ENCODE peak calls at places on chromosomes 12 and 14, in seven cellular contexts. O, B, L, H, M, C and E are unnamed samples.

GRCh38 chr14:75968461-75968860 is 13.3 kb downstream of the TGFB3 start:
- DNase-seq in C (no peak), B (no peak), M (peak; percentile 86), L (no peak), H (peak; percentile 25), O (no peak), E (no peak)

GRCh38 chr12:43551271-43551970 is 582 bp downstream of the ADAMTS20 start:
- DNase-seq in L (peak; percentile 57), B (no peak), M (no peak), H (peak; percentile 12), O (no peak), C (no peak), E (no peak)

GRCh38 chr14:38616959-38617358 is 361.1 kb upstream of the CLEC14A start:
- DNase-seq in M (no peak), H (no peak), B (no peak), L (no peak), C (no peak), O (no peak), E (no peak)

GRCh38 chr12:47838286-47838931 is 18.7 kb upstream of the HDAC7 start:
- DNase-seq in L (peak; percentile 63), B (no peak), M (peak; percentile 56), C (no peak), H (peak; percentile 80), O (no peak), E (peak; percentile 57)

GRCh38 chr12:88805692-88806091 is 225.4 kb upstream of the KITLG start:
- DNase-seq in B (no peak), O (no peak), H (no peak), L (peak; percentile 27), C (no peak), M (peak; percentile 46), E (no peak)

GRCh38 chr14:81219821-81220487 is 805 bp downstream of the GTF2A1 start:
- DNase-seq in O (peak; percentile 30), B (no peak), L (no peak), M (peak; percentile 16), H (peak; percentile 73), C (peak; percentile 45), E (peak; percentile 54)

GRCh38 chr12:93015970-93016751 is 87.1 kb upstream of the EEA1 start:
- DNase-seq in L (no peak), B (no peak), O (peak; percentile 79), C (no peak), M (no peak), H (peak; percentile 22), E (no peak)

GRCh38 chr12:55906056-55906455 is 21.6 kb downstream of the PYM1 start:
- DNase-seq in H (peak; percentile 38), B (no peak), O (no peak), L (no peak), C (no peak), M (peak; percentile 74), E (no peak)

GRCh38 chr14:31449971-31450610 is 7.2 kb downstream of the DTD2 start:
- DNase-seq in C (no peak), B (peak; percentile 27), L (no peak), O (peak; percentile 31), M (peak; percentile 61), H (peak; percentile 78), E (no peak)

GRCh38 chr14:101133068-101133467 is 229.5 kb upstream of the RTL1 start:
- DNase-seq in C (no peak), L (no peak), M (no peak), H (no peak), B (no peak), O (no peak), E (no peak)

GRCh38 chr14:46574236-46574970 is 77.2 kb downstream of the RPL10L start:
- DNase-seq in H (no peak), M (peak; percentile 1), C (no peak), B (no peak), O (no peak), L (no peak), E (no peak)

GRCh38 chr12:31687101-31687527 is 27.6 kb downstream of the ETFBKMT start:
- DNase-seq in M (no peak), B (no peak), O (no peak), C (no peak), H (no peak), L (no peak), E (no peak)

GRCh38 chr14:47194051-47194450 is 481.4 kb downstream of the MDGA2 start:
- DNase-seq in C (no peak), M (peak; percentile 42), B (no peak), O (no peak), L (no peak), H (no peak), E (no peak)

GRCh38 chr14:104349950-104350349 is 211.6 kb downstream of the KIF26A start:
- DNase-seq in H (no peak), B (no peak), M (no peak), L (no peak), O (no peak), C (no peak), E (no peak)

GRCh38 chr12:66013224-66013623 is 117.3 kb downstream of the LLPH start:
- DNase-seq in L (no peak), O (no peak), M (no peak), C (no peak), B (no peak), H (no peak), E (no peak)

GRCh38 chr12:80602455-80602854 is 105.0 kb upstream of the MYF6 start:
- DNase-seq in L (no peak), C (no peak), O (no peak), M (no peak), H (no peak), B (no peak), E (no peak)

GRCh38 chr14:36208690-36209278 is 32.3 kb upstream of the PTCSC3 start:
- DNase-seq in B (no peak), H (no peak), M (no peak), O (no peak), L (no peak), C (no peak), E (no peak)

GRCh38 chr12:57214398-57214781 is 2.2 kb upstream of the NXPH4 start:
- DNase-seq in C (peak; percentile 72), M (peak; percentile 58), L (peak; percentile 91), B (no peak), O (peak; percentile 67), H (peak; percentile 83), E (peak; percentile 68)

GRCh38 chr12:124790650-124791400 is 72.8 kb downstream of the SCARB1 start:
- DNase-seq in M (no peak), L (no peak), C (no peak), H (no peak), B (no peak), O (no peak), E (no peak)

GRCh38 chr12:59119676-59120075 is 199.4 kb upstream of the LRIG3 start:
- DNase-seq in B (no peak), L (no peak), C (no peak), M (peak; percentile 86), O (no peak), H (peak; percentile 54), E (no peak)